ENCODE peak calls at places on chromosomes 7 and 10, in eight cellular contexts. One of them, this sample, is unnamed. For H3K9me3, the result is how much of the 10 kb centered on the place peaks cover.

GRCh38 chr7:104679085-104679484 is 334.9 kb upstream of the KMT2E start:
- DNase-seq in kidney: no peak
- DNase-seq in right lobe of liver: no peak
- DNase-seq in spleen: no peak
- DNase-seq in endodermal cell: no peak
- DNase-seq in upper lobe of right lung: no peak
- DNase-seq in adrenal gland: no peak
- DNase-seq in aorta: no peak
- DNase-seq in this sample: no peak

GRCh38 chr10:107072786-107073185 is 91.7 kb downstream of the SORCS1 start:
- DNase-seq in adrenal gland: peak
- DNase-seq in upper lobe of right lung: no peak
- DNase-seq in right lobe of liver: no peak
- DNase-seq in kidney: no peak
- DNase-seq in spleen: no peak
- DNase-seq in endodermal cell: no peak
- DNase-seq in aorta: no peak
- DNase-seq in this sample: no peak

GRCh38 chr10:70148516-70148915 is 2.0 kb upstream of the TYSND1 start:
- DNase-seq in kidney: no peak
- DNase-seq in endodermal cell: no peak
- DNase-seq in aorta: no peak
- DNase-seq in right lobe of liver: no peak
- DNase-seq in spleen: no peak
- DNase-seq in adrenal gland: no peak
- DNase-seq in upper lobe of right lung: no peak
- DNase-seq in this sample: no peak

GRCh38 chr7:69739906-69740545 is 141.8 kb downstream of the AUTS2 start:
- DNase-seq in endodermal cell: no peak
- DNase-seq in aorta: no peak
- DNase-seq in upper lobe of right lung: no peak
- DNase-seq in kidney: no peak
- DNase-seq in right lobe of liver: no peak
- DNase-seq in adrenal gland: peak
- DNase-seq in spleen: no peak
- DNase-seq in this sample: no peak

GRCh38 chr7:101814081-101814995 is 3.1 kb upstream of the CUX1 start:
- DNase-seq in upper lobe of right lung: peak
- DNase-seq in right lobe of liver: peak
- DNase-seq in aorta: peak
- DNase-seq in adrenal gland: peak
- DNase-seq in spleen: peak
- DNase-seq in endodermal cell: peak
- DNase-seq in kidney: peak
- DNase-seq in this sample: peak

GRCh38 chr10:86256690-86257315 is 109.8 kb downstream of the GRID1 start:
- DNase-seq in spleen: no peak
- DNase-seq in adrenal gland: no peak
- DNase-seq in aorta: no peak
- DNase-seq in right lobe of liver: no peak
- DNase-seq in endodermal cell: peak
- DNase-seq in upper lobe of right lung: peak
- DNase-seq in kidney: no peak
- DNase-seq in this sample: no peak

GRCh38 chr10:93541402-93542357 is 24.8 kb upstream of the FFAR4 start:
- DNase-seq in endodermal cell: peak
- DNase-seq in spleen: no peak
- DNase-seq in aorta: peak
- DNase-seq in upper lobe of right lung: no peak
- DNase-seq in adrenal gland: peak
- DNase-seq in right lobe of liver: peak
- DNase-seq in kidney: no peak
- DNase-seq in this sample: no peak

GRCh38 chr10:62548686-62549085 is 174.5 kb downstream of the ZNF365 start:
- DNase-seq in kidney: no peak
- DNase-seq in endodermal cell: no peak
- DNase-seq in upper lobe of right lung: no peak
- DNase-seq in right lobe of liver: no peak
- DNase-seq in adrenal gland: no peak
- DNase-seq in aorta: no peak
- DNase-seq in spleen: no peak
- DNase-seq in this sample: no peak

GRCh38 chr10:120110196-120110595 is 217.7 kb downstream of the SEC23IP start:
- DNase-seq in kidney: no peak
- DNase-seq in adrenal gland: no peak
- DNase-seq in upper lobe of right lung: no peak
- DNase-seq in right lobe of liver: no peak
- DNase-seq in endodermal cell: no peak
- DNase-seq in spleen: no peak
- DNase-seq in aorta: no peak
- DNase-seq in this sample: no peak

GRCh38 chr7:264541-265191 is 25.3 kb upstream of the FOXL3 start:
- DNase-seq in endodermal cell: no peak
- DNase-seq in adrenal gland: no peak
- DNase-seq in right lobe of liver: peak
- DNase-seq in kidney: peak
- DNase-seq in aorta: peak
- DNase-seq in spleen: peak
- DNase-seq in upper lobe of right lung: no peak
- DNase-seq in this sample: no peak
- H3K9me3 ChIP-seq in endodermal cell: under half
- H3K9me3 ChIP-seq in adrenal gland: under half
- H3K9me3 ChIP-seq in right lobe of liver: under half
- H3K9me3 ChIP-seq in kidney: under half
- H3K9me3 ChIP-seq in aorta: under half
- H3K9me3 ChIP-seq in spleen: under half
- H3K9me3 ChIP-seq in upper lobe of right lung: under half
- H3K9me3 ChIP-seq in this sample: under half

DNA sequence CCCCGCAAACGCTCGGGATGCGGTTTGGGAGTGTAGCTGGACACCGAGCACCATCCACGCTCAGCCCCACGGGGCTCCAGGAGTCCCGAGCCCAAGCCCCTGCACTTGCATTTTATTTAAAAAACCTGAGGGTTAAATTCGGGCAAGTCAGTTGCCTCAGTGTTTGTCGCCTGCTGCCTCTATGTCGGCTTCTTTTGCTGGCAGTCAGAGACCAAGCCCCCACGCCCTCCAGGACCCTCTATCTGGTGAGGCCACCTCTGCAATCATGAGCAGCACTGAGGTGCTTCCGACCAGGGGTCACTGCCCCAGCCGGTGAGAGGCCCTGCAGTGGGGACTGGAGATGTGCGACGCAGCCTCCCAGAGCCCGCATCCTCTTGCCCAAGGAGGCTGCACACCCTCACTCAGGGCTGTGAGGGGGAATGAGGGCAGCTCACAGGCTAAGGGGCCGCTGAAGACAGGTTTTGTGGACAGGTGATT is 13.3 kb upstream of the ZNF273 start:
- DNase-seq in right lobe of liver: no peak
- DNase-seq in spleen: no peak
- DNase-seq in aorta: no peak
- DNase-seq in adrenal gland: peak
- DNase-seq in endodermal cell: peak
- DNase-seq in kidney: no peak
- DNase-seq in upper lobe of right lung: no peak
- DNase-seq in this sample: no peak
- H3K4me3 ChIP-seq in right lobe of liver: no peak
- H3K4me3 ChIP-seq in spleen: peak
- H3K4me3 ChIP-seq in aorta: no peak
- H3K4me3 ChIP-seq in adrenal gland: peak
- H3K4me3 ChIP-seq in endodermal cell: peak
- H3K4me3 ChIP-seq in kidney: no peak
- H3K4me3 ChIP-seq in upper lobe of right lung: peak
- H3K4me3 ChIP-seq in this sample: no peak

GRCh38 chr10:133202778-133203651 is 27.0 kb upstream of the UTF1 start:
- DNase-seq in spleen: no peak
- DNase-seq in aorta: no peak
- DNase-seq in kidney: peak
- DNase-seq in upper lobe of right lung: no peak
- DNase-seq in endodermal cell: no peak
- DNase-seq in adrenal gland: no peak
- DNase-seq in right lobe of liver: no peak
- DNase-seq in this sample: no peak

GRCh38 chr10:133206311-133207040 is 23.5 kb upstream of the UTF1 start:
- DNase-seq in right lobe of liver: no peak
- DNase-seq in kidney: peak
- DNase-seq in endodermal cell: no peak
- DNase-seq in upper lobe of right lung: no peak
- DNase-seq in adrenal gland: no peak
- DNase-seq in spleen: no peak
- DNase-seq in aorta: no peak
- DNase-seq in this sample: no peak

GRCh38 chr10:133203652-133204195 is 26.3 kb upstream of the UTF1 start:
- DNase-seq in spleen: no peak
- DNase-seq in aorta: no peak
- DNase-seq in upper lobe of right lung: no peak
- DNase-seq in endodermal cell: no peak
- DNase-seq in adrenal gland: no peak
- DNase-seq in kidney: peak
- DNase-seq in right lobe of liver: no peak
- DNase-seq in this sample: no peak

GRCh38 chr10:133205146-133205545 is 24.9 kb upstream of the UTF1 start:
- DNase-seq in endodermal cell: no peak
- DNase-seq in spleen: no peak
- DNase-seq in adrenal gland: no peak
- DNase-seq in aorta: no peak
- DNase-seq in kidney: peak
- DNase-seq in right lobe of liver: no peak
- DNase-seq in upper lobe of right lung: no peak
- DNase-seq in this sample: no peak

DNA sequence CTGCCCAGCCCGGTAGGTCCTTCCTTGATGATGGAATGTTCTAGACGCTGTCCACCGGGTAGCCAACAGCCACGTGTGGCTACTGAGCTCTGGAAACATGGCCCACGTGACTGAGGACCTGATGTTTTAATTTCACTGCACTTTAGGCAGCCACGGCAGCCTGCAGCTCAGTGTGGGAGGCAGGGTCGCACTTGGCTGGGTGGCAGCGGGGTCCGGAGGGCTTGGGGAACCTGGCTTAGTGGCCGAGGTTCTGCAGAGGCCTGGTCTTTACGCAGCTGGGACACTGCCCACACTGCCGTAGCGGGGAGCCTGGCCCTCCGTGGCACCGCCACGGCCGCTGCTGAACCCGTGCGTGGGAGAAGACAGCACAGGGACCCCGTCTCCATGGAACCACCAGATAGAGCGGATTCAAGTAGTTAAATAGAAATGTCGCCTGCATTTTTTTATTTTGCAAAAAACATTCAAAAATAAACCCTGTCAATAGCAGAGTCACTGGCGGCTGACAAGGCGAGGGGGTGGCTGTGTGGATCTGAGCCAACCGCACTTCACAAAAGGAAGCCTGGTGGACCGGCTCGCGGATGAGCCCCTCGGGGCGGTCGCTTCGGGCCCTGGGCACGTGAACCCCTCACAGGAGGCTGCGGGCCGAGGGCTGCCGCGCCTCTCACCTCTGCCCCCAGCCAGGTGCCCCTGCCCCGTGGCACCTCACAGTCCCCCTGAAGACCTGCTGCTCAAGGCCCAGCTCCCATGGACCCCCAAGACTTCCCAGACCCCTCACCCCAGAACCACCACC is 25.6 kb upstream of the UTF1 start:
- DNase-seq in right lobe of liver: no peak
- DNase-seq in endodermal cell: no peak
- DNase-seq in spleen: no peak
- DNase-seq in kidney: peak
- DNase-seq in aorta: no peak
- DNase-seq in upper lobe of right lung: no peak
- DNase-seq in adrenal gland: no peak
- DNase-seq in this sample: no peak
- H3K9me3 ChIP-seq in right lobe of liver: under half
- H3K9me3 ChIP-seq in endodermal cell: under half
- H3K9me3 ChIP-seq in spleen: under half
- H3K9me3 ChIP-seq in kidney: under half
- H3K9me3 ChIP-seq in aorta: under half
- H3K9me3 ChIP-seq in upper lobe of right lung: under half
- H3K9me3 ChIP-seq in adrenal gland: under half
- H3K9me3 ChIP-seq in this sample: under half

GRCh38 chr7:111266613-111267012 is 175.7 kb downstream of the LRRN3 start:
- DNase-seq in adrenal gland: no peak
- DNase-seq in endodermal cell: no peak
- DNase-seq in kidney: no peak
- DNase-seq in aorta: no peak
- DNase-seq in right lobe of liver: no peak
- DNase-seq in spleen: no peak
- DNase-seq in upper lobe of right lung: no peak
- DNase-seq in this sample: no peak

GRCh38 chr7:111262293-111263116 is 171.6 kb downstream of the LRRN3 start:
- DNase-seq in upper lobe of right lung: no peak
- DNase-seq in adrenal gland: no peak
- DNase-seq in right lobe of liver: no peak
- DNase-seq in endodermal cell: no peak
- DNase-seq in spleen: no peak
- DNase-seq in kidney: no peak
- DNase-seq in aorta: no peak
- DNase-seq in this sample: no peak

GRCh38 chr7:111259991-111260390 is 169.1 kb downstream of the LRRN3 start:
- DNase-seq in right lobe of liver: no peak
- DNase-seq in adrenal gland: no peak
- DNase-seq in endodermal cell: no peak
- DNase-seq in spleen: no peak
- DNase-seq in aorta: no peak
- DNase-seq in upper lobe of right lung: no peak
- DNase-seq in kidney: no peak
- DNase-seq in this sample: no peak

GRCh38 chr7:111265394-111265793 is 174.5 kb downstream of the LRRN3 start:
- DNase-seq in endodermal cell: no peak
- DNase-seq in kidney: no peak
- DNase-seq in adrenal gland: no peak
- DNase-seq in spleen: no peak
- DNase-seq in aorta: no peak
- DNase-seq in right lobe of liver: no peak
- DNase-seq in upper lobe of right lung: no peak
- DNase-seq in this sample: no peak

GRCh38 chr7:111264111-111264868 is 173.4 kb downstream of the LRRN3 start:
- DNase-seq in kidney: no peak
- DNase-seq in upper lobe of right lung: no peak
- DNase-seq in spleen: no peak
- DNase-seq in endodermal cell: no peak
- DNase-seq in aorta: no peak
- DNase-seq in right lobe of liver: no peak
- DNase-seq in adrenal gland: no peak
- DNase-seq in this sample: no peak
- H3K4me3 ChIP-seq in kidney: no peak
- H3K4me3 ChIP-seq in upper lobe of right lung: no peak
- H3K4me3 ChIP-seq in spleen: no peak
- H3K4me3 ChIP-seq in endodermal cell: no peak
- H3K4me3 ChIP-seq in aorta: no peak
- H3K4me3 ChIP-seq in right lobe of liver: no peak
- H3K4me3 ChIP-seq in adrenal gland: no peak
- H3K4me3 ChIP-seq in this sample: no peak